ENCODE peak calls at places on chromosomes 6 and 20, in nine cellular contexts. Q, R, M, I, G, A, X, Z and H are unnamed samples.

GRCh38 chr6:85641522-85641915 is 1.2 kb downstream of the SYNCRIP start:
- DNase-seq in Q (no peak), R (no peak), M (no peak), I (peak), G (no peak), A (no peak), X (no peak), Z (no peak), H (no peak)

GRCh38 chr20:38723069-38723981 is 961 bp upstream of the SLC32A1 start:
- DNase-seq in Q (peak), R (no peak), M (no peak), I (no peak), G (no peak), A (peak), X (no peak), Z (no peak), H (peak)

GRCh38 chr6:907928-908327 is 215.0 kb upstream of the EXOC2 start:
- DNase-seq in Q (no peak), R (no peak), M (no peak), I (no peak), G (no peak), A (no peak), X (no peak), Z (no peak), H (no peak)

GRCh38 chr6:21666200-21666671 is 72.7 kb downstream of the SOX4 start:
- DNase-seq in Q (no peak), R (peak), M (no peak), I (no peak), G (no peak), A (peak), X (peak), Z (no peak), H (peak)

GRCh38 chr20:50043573-50044352 is 61.0 kb downstream of the SNAI1 start:
- DNase-seq in Q (no peak), R (no peak), M (no peak), I (no peak), G (no peak), A (no peak), X (no peak), Z (no peak), H (no peak)

GRCh38 chr6:145137425-145137824 is 597.9 kb downstream of the EPM2A start:
- DNase-seq in Q (no peak), R (no peak), M (no peak), I (no peak), G (no peak), A (no peak), X (peak), Z (no peak), H (peak)

GRCh38 chr6:161186173-161186769 is 87.6 kb downstream of the AGPAT4 start:
- DNase-seq in Q (peak), R (no peak), M (no peak), I (no peak), G (peak), A (no peak), X (no peak), Z (no peak), H (peak)

GRCh38 chr20:34705383-34706021 is 1.4 kb downstream of the TP53INP2 start:
- DNase-seq in Q (no peak), R (peak), M (no peak), I (no peak), G (peak), A (no peak), X (no peak), Z (no peak), H (peak)

GRCh38 chr6:117776441-117776840 is 101.2 kb downstream of the NUS1 start:
- DNase-seq in Q (no peak), R (no peak), M (no peak), I (no peak), G (no peak), A (no peak), X (peak), Z (no peak), H (no peak)

GRCh38 chr6:131976545-131977061 is 25.4 kb upstream of the CCN2 start:
- DNase-seq in Q (no peak), R (no peak), M (no peak), I (no peak), G (no peak), A (no peak), X (no peak), Z (no peak), H (peak)

GRCh38 chr20:52242237-52243230 is 51.0 kb upstream of the ZFP64 start:
- DNase-seq in Q (no peak), R (peak), M (no peak), I (no peak), G (no peak), A (peak), X (no peak), Z (no peak), H (peak)

GRCh38 chr20:48102821-48103635 is 317.7 kb upstream of the SULF2 start:
- DNase-seq in Q (no peak), R (no peak), M (no peak), I (no peak), G (no peak), A (no peak), X (no peak), Z (no peak), H (peak)

GRCh38 chr6:109093732-109094131 is 914 bp downstream of the SESN1 start:
- DNase-seq in Q (no peak), R (no peak), M (no peak), I (no peak), G (no peak), A (no peak), X (no peak), Z (no peak), H (no peak)

GRCh38 chr6:110609101-110609500 is 132.7 kb upstream of the SLC22A16 start:
- DNase-seq in Q (peak), R (no peak), M (no peak), I (no peak), G (no peak), A (no peak), X (no peak), Z (no peak), H (no peak)

GRCh38 chr6:106300944-106301343 is 24.6 kb downstream of the ATG5 start:
- DNase-seq in Q (no peak), R (peak), M (no peak), I (no peak), G (no peak), A (no peak), X (peak), Z (no peak), H (peak)

GRCh38 chr6:169231790-169232506 is 21.7 kb downstream of the THBS2 start:
- DNase-seq in Q (no peak), R (no peak), M (no peak), I (no peak), G (no peak), A (no peak), X (no peak), Z (no peak), H (no peak)

GRCh38 chr20:54985100-54985499 is 509.7 kb downstream of the DOK5 start:
- DNase-seq in Q (no peak), R (peak), M (no peak), I (no peak), G (no peak), A (no peak), X (no peak), Z (no peak), H (no peak)

GRCh38 chr6:73032586-73032985 is 192.7 kb downstream of the KHDC1L start:
- DNase-seq in Q (no peak), R (no peak), M (no peak), I (no peak), G (no peak), A (no peak), X (no peak), Z (no peak), H (peak)